ENCODE peak calls at places on chromosome 2, in six cellular contexts. F is astrocyte; E is pancreas; W is activated T-cell treated with anti-CD3 and anti-CD28 coated beads, Interleukin-2, amount 50 U/mL, for 4 hours; K is stimulated activated naive CD4-positive, alpha-beta T cell; A is upper lobe of left lung. S is an unnamed sample.

GRCh38 chr2:239904496-239904895 is 120.6 kb downstream of the NDUFA10 start:
- DNase-seq in F (no peak), E (no peak), W (no peak), K (no peak), A (no peak), S (no peak)

GRCh38 chr2:31886700-31887099 is 124.1 kb downstream of the MEMO1 start:
- DNase-seq in F (no peak), E (no peak), W (no peak), K (no peak), A (no peak), S (no peak)

GRCh38 chr2:20676353-20677215 is 9.6 kb downstream of the GDF7 start:
- DNase-seq in F (no peak), E (no peak), W (no peak), K (no peak), A (no peak), S (no peak)

GRCh38 chr2:238167344-238167715 is 8.6 kb downstream of the ERFE start:
- DNase-seq in F (no peak), E (peak), W (no peak), K (no peak), A (no peak), S (no peak)

GRCh38 chr2:108619916-108620620 is 85.8 kb downstream of the LIMS1 start:
- DNase-seq in F (no peak), E (no peak), W (no peak), K (no peak), A (no peak), S (no peak)

GRCh38 chr2:7102831-7103230 is 185.6 kb downstream of the RNF144A start:
- DNase-seq in F (no peak), E (no peak), W (no peak), K (no peak), A (no peak), S (no peak)

GRCh38 chr2:23692901-23693605 is 233.9 kb downstream of the ATAD2B start:
- DNase-seq in F (no peak), E (peak), W (no peak), K (no peak), A (peak), S (no peak)

GRCh38 chr2:218517434-218518206 is 50.5 kb downstream of the USP37 start:
- DNase-seq in F (no peak), E (no peak), W (no peak), K (no peak), A (no peak), S (no peak)

GRCh38 chr2:467543-467891 is 179.6 kb upstream of the ALKAL2 start:
- DNase-seq in F (no peak), E (no peak), W (no peak), K (no peak), A (no peak), S (no peak)